ENCODE peak calls at places on chromosomes 7 and 10, in ten cellular contexts. C, V, D, R, X, H, Q, M, I and P are unnamed samples. For H3K36me3, the result is how much of the 10 kb centered on the place peaks cover.

GRCh38 chr10:25786181-25786580 is 147.8 kb upstream of the MYO3A start:
- DNase-seq in C (no peak), V (no peak), D (no peak), R (no peak), X (no peak), H (no peak), Q (no peak), M (no peak), I (no peak), P (no peak)

GRCh38 chr10:106863549-106863948 is 301.0 kb downstream of the SORCS1 start:
- DNase-seq in C (no peak), V (no peak), D (no peak), R (no peak), X (no peak), H (no peak), Q (no peak), M (no peak), I (no peak), P (no peak)

GRCh38 chr7:44631458-44632115 is 25.2 kb downstream of the OGDH start:
- DNase-seq in C (peak), V (no peak), D (no peak), R (no peak), X (no peak), H (peak), Q (no peak), M (no peak), I (no peak), P (no peak)

GRCh38 chr7:28258240-28258639 is 77.6 kb upstream of the JAZF1 start:
- DNase-seq in C (no peak), V (no peak), D (no peak), R (no peak), X (no peak), H (no peak), Q (no peak), M (no peak), I (no peak), P (no peak)

GRCh38 chr7:50399635-50400034 is 50.5 kb downstream of the FIGNL1 start:
- DNase-seq in C (no peak), V (no peak), D (no peak), R (no peak), X (no peak), H (no peak), Q (no peak), M (no peak), I (no peak), P (no peak)

GRCh38 chr10:29858352-29859267 is 200.8 kb downstream of the JCAD start:
- DNase-seq in C (peak), V (peak), D (peak), R (peak), X (peak), H (peak), Q (peak), M (peak), I (no peak), P (no peak)

GRCh38 chr7:24477807-24478655 is 95.2 kb upstream of the PALS2 start:
- DNase-seq in C (peak), V (peak), D (no peak), R (peak), X (no peak), H (peak), Q (peak), M (peak), I (peak), P (no peak)

GRCh38 chr10:52668024-52668423 is 104.6 kb downstream of the MBL2 start:
- DNase-seq in C (no peak), V (peak), D (no peak), R (no peak), X (no peak), H (peak), Q (no peak), M (no peak), I (no peak), P (no peak)

GRCh38 chr7:132739271-132739955 is 163.1 kb upstream of the PLXNA4 start:
- DNase-seq in C (peak), V (peak), D (no peak), R (no peak), X (no peak), H (no peak), Q (no peak), M (no peak), I (no peak), P (no peak)

GRCh38 chr10:47137311-47137851 is 162.6 kb upstream of the GDF10 start:
- DNase-seq in C (peak), V (peak), D (no peak), R (no peak), X (no peak), H (no peak), Q (no peak), M (peak), I (no peak), P (no peak)

GRCh38 chr7:88300401-88300800 is 6.3 kb downstream of the STEAP4 start:
- DNase-seq in C (no peak), V (no peak), D (no peak), R (no peak), X (no peak), H (no peak), Q (no peak), M (no peak), I (no peak), P (no peak)

GRCh38 chr7:146129296-146129695 is 12.7 kb downstream of the CNTNAP2 start:
- DNase-seq in C (no peak), V (no peak), D (no peak), R (no peak), X (no peak), H (no peak), Q (no peak), M (no peak), I (no peak), P (no peak)

GRCh38 chr10:106716375-106716774 is 448.1 kb downstream of the SORCS1 start:
- DNase-seq in C (no peak), V (no peak), D (no peak), R (no peak), X (no peak), H (no peak), Q (no peak), M (no peak), I (no peak), P (no peak)

GRCh38 chr10:61179734-61180133 is 235.7 kb upstream of the RHOBTB1 start:
- DNase-seq in C (no peak), V (no peak), D (no peak), R (no peak), X (no peak), H (no peak), Q (no peak), M (no peak), I (no peak), P (no peak)

GRCh38 chr10:87093461-87094372 is 926 bp downstream of the GLUD1 start:
- DNase-seq in C (peak), V (peak), D (peak), R (peak), X (peak), H (peak), Q (peak), M (no peak), I (peak), P (peak)

GRCh38 chr10:6476989-6477388 is 103.1 kb downstream of the PRKCQ start:
- DNase-seq in C (no peak), V (no peak), D (no peak), R (no peak), X (no peak), H (no peak), Q (no peak), M (no peak), I (no peak), P (no peak)

GRCh38 chr10:46069771-46070463 is 23.8 kb upstream of the MSMB start:
- DNase-seq in C (no peak), V (no peak), D (no peak), R (no peak), X (no peak), H (no peak), Q (no peak), M (no peak), I (no peak), P (no peak)

GRCh38 chr10:108327706-108328105 is 1163.2 kb upstream of the SORCS1 start:
- DNase-seq in C (no peak), V (peak), D (no peak), R (no peak), X (no peak), H (no peak), Q (no peak), M (no peak), I (no peak), P (no peak)

GRCh38 chr7:74525881-74526280 is 72.2 kb downstream of the GTF2IRD1 start:
- DNase-seq in C (no peak), V (no peak), D (no peak), R (no peak), X (peak), H (no peak), Q (no peak), M (no peak), I (no peak), P (no peak)

GRCh38 chr10:1166101-1166827 is 110.1 kb downstream of the WDR37 start:
- DNase-seq in C (no peak), V (no peak), D (no peak), R (peak), X (no peak), H (no peak), Q (no peak), M (no peak), I (no peak), P (no peak)

GRCh38 chr7:138338361-138338760 is 121.7 kb upstream of the TRIM24 start:
- DNase-seq in C (no peak), V (peak), D (peak), R (no peak), X (no peak), H (peak), Q (no peak), M (no peak), I (peak), P (no peak)

DNA sequence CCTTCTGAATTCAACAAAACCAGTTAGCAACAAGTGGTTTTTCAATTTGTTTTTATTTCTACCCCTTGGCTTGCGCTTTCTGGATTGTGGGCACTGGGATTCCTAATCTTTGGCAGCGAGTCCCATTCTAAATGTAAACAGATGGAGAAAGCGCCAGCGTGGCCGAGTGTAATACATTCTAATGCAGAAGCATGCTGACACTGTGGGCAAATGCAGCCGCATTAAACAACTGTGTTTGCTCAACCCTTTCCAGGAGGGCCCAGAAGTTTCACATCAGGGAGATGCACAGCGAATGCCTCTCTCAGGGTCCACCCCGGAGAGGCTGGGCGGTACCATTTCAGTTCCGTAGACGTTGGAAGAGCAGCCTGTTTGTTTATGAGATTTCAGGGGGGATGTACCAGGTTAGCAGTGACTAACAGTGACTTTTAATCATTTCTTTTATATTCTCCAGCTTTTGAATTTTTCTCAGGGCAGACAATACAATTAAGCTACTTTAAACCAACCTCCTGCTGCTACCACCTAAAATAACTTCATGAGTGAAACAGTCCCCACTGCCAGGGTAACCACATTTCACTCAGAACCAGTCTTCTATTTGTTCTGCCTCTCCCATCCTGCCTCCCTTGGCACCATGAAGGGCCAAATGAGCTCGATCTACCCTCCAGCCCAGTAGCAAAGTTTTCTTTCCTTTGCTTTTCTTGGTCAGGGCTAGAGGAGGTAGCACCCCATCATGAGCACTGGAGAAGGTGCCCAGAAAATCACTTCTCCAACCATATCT is 164.2 kb upstream of the ITGB1 start:
- DNase-seq in C (peak), V (peak), D (no peak), R (no peak), X (no peak), H (no peak), Q (no peak), M (no peak), I (no peak), P (no peak)
- H3K4me3 ChIP-seq in C (no peak), V (no peak), D (no peak), R (peak), X (no peak), H (no peak), Q (peak), M (no peak), I (no peak), P (no peak)

GRCh38 chr7:76327610-76328009 is 25.1 kb downstream of the HSPB1 start:
- DNase-seq in C (no peak), V (no peak), D (no peak), R (no peak), X (no peak), H (peak), Q (no peak), M (no peak), I (no peak), P (no peak)
- H3K36me3 ChIP-seq in C (under half), V (half or more), D (under half), R (under half), X (under half), H (under half), Q (under half), M (under half), I (under half), P (under half)

GRCh38 chr10:104199567-104199966 is 32.6 kb downstream of the CFAP43 start:
- DNase-seq in C (no peak), V (no peak), D (no peak), R (no peak), X (no peak), H (no peak), Q (no peak), M (peak), I (no peak), P (no peak)

GRCh38 chr10:104193787-104194186 is 38.4 kb downstream of the CFAP43 start:
- DNase-seq in C (no peak), V (no peak), D (no peak), R (no peak), X (no peak), H (no peak), Q (no peak), M (no peak), I (no peak), P (no peak)

GRCh38 chr10:104202231-104202630 is 29.9 kb downstream of the CFAP43 start:
- DNase-seq in C (no peak), V (no peak), D (no peak), R (no peak), X (no peak), H (no peak), Q (no peak), M (no peak), I (no peak), P (no peak)

GRCh38 chr10:104201636-104202035 is 30.5 kb downstream of the CFAP43 start:
- DNase-seq in C (no peak), V (no peak), D (no peak), R (no peak), X (no peak), H (no peak), Q (no peak), M (no peak), I (no peak), P (no peak)

GRCh38 chr10:104197364-104197763 is 34.8 kb downstream of the CFAP43 start:
- DNase-seq in C (no peak), V (peak), D (no peak), R (no peak), X (no peak), H (no peak), Q (no peak), M (peak), I (no peak), P (no peak)
- TF ChIP-seq CTCF in C (no peak), V (peak), D (no peak), R (no peak), X (no peak), H (no peak), Q (no peak), M (no peak), I (no peak), P (no peak)

GRCh38 chr10:86071145-86071544 is 295.4 kb downstream of the GRID1 start:
- DNase-seq in C (no peak), V (no peak), D (no peak), R (no peak), X (no peak), H (no peak), Q (no peak), M (no peak), I (no peak), P (no peak)

GRCh38 chr10:86066696-86067095 is 299.9 kb downstream of the GRID1 start:
- DNase-seq in C (no peak), V (no peak), D (no peak), R (no peak), X (no peak), H (no peak), Q (no peak), M (no peak), I (no peak), P (no peak)

GRCh38 chr10:86067436-86068050 is 299.1 kb downstream of the GRID1 start:
- DNase-seq in C (no peak), V (no peak), D (no peak), R (no peak), X (no peak), H (no peak), Q (no peak), M (no peak), I (no peak), P (no peak)

GRCh38 chr10:86070278-86070677 is 296.3 kb downstream of the GRID1 start:
- DNase-seq in C (no peak), V (no peak), D (no peak), R (no peak), X (no peak), H (no peak), Q (no peak), M (no peak), I (no peak), P (no peak)

GRCh38 chr10:86068532-86069337 is 297.9 kb downstream of the GRID1 start:
- DNase-seq in C (no peak), V (no peak), D (no peak), R (no peak), X (no peak), H (no peak), Q (no peak), M (no peak), I (no peak), P (no peak)
- H3K4me3 ChIP-seq in C (no peak), V (no peak), D (no peak), R (no peak), X (no peak), H (no peak), Q (no peak), M (no peak), I (no peak), P (no peak)

DNA sequence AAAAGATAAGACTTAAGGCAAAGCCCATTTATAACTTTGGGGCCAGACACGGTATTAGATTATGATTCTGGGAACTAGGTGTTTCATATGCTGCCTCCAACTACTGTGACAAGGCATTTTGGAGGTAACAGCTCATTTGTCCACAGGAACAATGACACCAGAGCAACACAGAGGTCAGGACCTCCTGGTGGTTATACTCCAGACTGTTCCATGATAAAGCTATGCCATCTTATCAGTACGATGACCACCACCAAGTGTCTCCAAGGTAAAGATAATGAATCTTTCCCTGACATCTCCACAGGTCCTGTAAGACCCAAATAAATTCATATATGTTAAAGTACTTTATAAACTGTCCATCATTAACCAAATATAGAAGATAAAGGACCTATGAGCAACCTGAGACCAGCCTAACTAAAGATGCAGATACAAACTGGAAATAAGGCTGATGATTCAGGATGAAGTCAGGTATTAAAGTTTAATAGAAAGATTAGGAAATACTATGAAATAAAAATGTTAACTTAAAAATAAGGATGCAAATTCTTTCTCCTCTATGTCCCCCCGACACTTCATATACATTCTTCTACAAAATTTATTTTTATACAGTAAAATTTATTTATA is 26.2 kb downstream of the CUL2 start:
- DNase-seq in C (no peak), V (peak), D (no peak), R (no peak), X (no peak), H (no peak), Q (no peak), M (no peak), I (no peak), P (no peak)
- H3K36me3 ChIP-seq in C (under half), V (half or more), D (under half), R (under half), X (under half), H (under half), Q (under half), M (under half), I (under half), P (under half)